ENCODE peak calls at places on chromosomes 12 and 14, in six cellular contexts. One of them, this sample, is unnamed.

GRCh38 chr14:72965249-72965648 is 39.0 kb downstream of the DCAF4 start:
- DNase-seq in IMR-90: peak
- DNase-seq in GM12864: no peak
- DNase-seq in fibroblast of lung: peak
- DNase-seq in ovary: no peak
- DNase-seq in right atrium auricular region: no peak
- DNase-seq in this sample: peak

GRCh38 chr14:59281613-59282012 is 93.1 kb downstream of the DAAM1 start:
- DNase-seq in GM12864: no peak
- DNase-seq in right atrium auricular region: no peak
- DNase-seq in IMR-90: peak
- DNase-seq in ovary: no peak
- DNase-seq in fibroblast of lung: peak
- DNase-seq in this sample: peak

GRCh38 chr12:76318773-76319594 is 29.2 kb downstream of the BBS10 start:
- DNase-seq in IMR-90: no peak
- DNase-seq in fibroblast of lung: no peak
- DNase-seq in right atrium auricular region: no peak
- DNase-seq in ovary: no peak
- DNase-seq in GM12864: no peak
- DNase-seq in this sample: no peak

GRCh38 chr14:74292061-74292460 is 10.7 kb downstream of the ABCD4 start:
- DNase-seq in IMR-90: no peak
- DNase-seq in ovary: no peak
- DNase-seq in right atrium auricular region: no peak
- DNase-seq in GM12864: no peak
- DNase-seq in fibroblast of lung: no peak
- DNase-seq in this sample: no peak

GRCh38 chr14:33967138-33967537 is 16.3 kb upstream of the EGLN3 start:
- DNase-seq in GM12864: no peak
- DNase-seq in fibroblast of lung: no peak
- DNase-seq in IMR-90: no peak
- DNase-seq in right atrium auricular region: no peak
- DNase-seq in ovary: no peak
- DNase-seq in this sample: no peak

GRCh38 chr14:38207830-38208815 is at the start of gene SSTR1:
- DNase-seq in ovary: no peak
- DNase-seq in GM12864: no peak
- DNase-seq in fibroblast of lung: peak
- DNase-seq in right atrium auricular region: no peak
- DNase-seq in IMR-90: no peak
- DNase-seq in this sample: peak

GRCh38 chr14:94598816-94599655 is 13.2 kb upstream of the SERPINA3 start:
- DNase-seq in GM12864: no peak
- DNase-seq in IMR-90: peak
- DNase-seq in right atrium auricular region: peak
- DNase-seq in fibroblast of lung: peak
- DNase-seq in ovary: peak
- DNase-seq in this sample: peak

GRCh38 chr12:54984602-54985376 is at the start of gene TESPA1:
- DNase-seq in IMR-90: no peak
- DNase-seq in ovary: peak
- DNase-seq in right atrium auricular region: peak
- DNase-seq in fibroblast of lung: no peak
- DNase-seq in GM12864: peak
- DNase-seq in this sample: peak

GRCh38 chr14:97477353-97477752 is 680.2 kb downstream of the VRK1 start:
- DNase-seq in IMR-90: no peak
- DNase-seq in right atrium auricular region: no peak
- DNase-seq in ovary: no peak
- DNase-seq in fibroblast of lung: no peak
- DNase-seq in GM12864: no peak
- DNase-seq in this sample: no peak

GRCh38 chr12:52389313-52390207 is 4.1 kb upstream of the KRT84 start:
- DNase-seq in fibroblast of lung: no peak
- DNase-seq in GM12864: no peak
- DNase-seq in IMR-90: no peak
- DNase-seq in ovary: no peak
- DNase-seq in right atrium auricular region: no peak
- DNase-seq in this sample: peak

GRCh38 chr14:22923746-22924145 is 4.8 kb upstream of the RBM23 start:
- DNase-seq in ovary: no peak
- DNase-seq in fibroblast of lung: no peak
- DNase-seq in right atrium auricular region: no peak
- DNase-seq in GM12864: no peak
- DNase-seq in IMR-90: no peak
- DNase-seq in this sample: no peak

GRCh38 chr12:109775172-109775881 is 57.9 kb downstream of the TRPV4 start:
- DNase-seq in fibroblast of lung: peak
- DNase-seq in right atrium auricular region: peak
- DNase-seq in GM12864: no peak
- DNase-seq in ovary: peak
- DNase-seq in IMR-90: peak
- DNase-seq in this sample: peak

GRCh38 chr14:73662439-73663056 is 17.8 kb downstream of the DNAL1 start:
- DNase-seq in GM12864: no peak
- DNase-seq in fibroblast of lung: peak
- DNase-seq in right atrium auricular region: no peak
- DNase-seq in IMR-90: peak
- DNase-seq in ovary: no peak
- DNase-seq in this sample: peak

GRCh38 chr14:90797451-90797850 is 18.8 kb downstream of the TTC7B start:
- DNase-seq in right atrium auricular region: no peak
- DNase-seq in fibroblast of lung: no peak
- DNase-seq in ovary: no peak
- DNase-seq in IMR-90: no peak
- DNase-seq in GM12864: no peak
- DNase-seq in this sample: peak

GRCh38 chr12:111846016-111846415 is 4.0 kb downstream of the MAPKAPK5 start:
- DNase-seq in GM12864: no peak
- DNase-seq in IMR-90: no peak
- DNase-seq in right atrium auricular region: no peak
- DNase-seq in fibroblast of lung: no peak
- DNase-seq in ovary: no peak
- DNase-seq in this sample: peak

GRCh38 chr14:75132374-75133086 is 5.7 kb upstream of the NEK9 start:
- DNase-seq in GM12864: peak
- DNase-seq in fibroblast of lung: peak
- DNase-seq in IMR-90: peak
- DNase-seq in right atrium auricular region: no peak
- DNase-seq in ovary: no peak
- DNase-seq in this sample: peak

GRCh38 chr12:124992874-124993567 is 424 bp upstream of the BRI3BP start:
- DNase-seq in GM12864: peak
- DNase-seq in right atrium auricular region: no peak
- DNase-seq in fibroblast of lung: peak
- DNase-seq in ovary: no peak
- DNase-seq in IMR-90: peak
- DNase-seq in this sample: peak

GRCh38 chr12:47709277-47710048 is 3.6 kb upstream of the RPAP3 start:
- DNase-seq in right atrium auricular region: no peak
- DNase-seq in GM12864: no peak
- DNase-seq in fibroblast of lung: no peak
- DNase-seq in IMR-90: peak
- DNase-seq in ovary: no peak
- DNase-seq in this sample: no peak

GRCh38 chr14:105247026-105247425 is 1.3 kb upstream of the BTBD6 start:
- DNase-seq in GM12864: no peak
- DNase-seq in fibroblast of lung: no peak
- DNase-seq in IMR-90: no peak
- DNase-seq in ovary: no peak
- DNase-seq in right atrium auricular region: no peak
- DNase-seq in this sample: no peak

GRCh38 chr14:97273540-97273939 is 476.4 kb downstream of the VRK1 start:
- DNase-seq in right atrium auricular region: no peak
- DNase-seq in IMR-90: no peak
- DNase-seq in ovary: no peak
- DNase-seq in fibroblast of lung: no peak
- DNase-seq in GM12864: no peak
- DNase-seq in this sample: no peak

GRCh38 chr14:61213930-61214329 is 67.2 kb downstream of the TMEM30B start:
- DNase-seq in IMR-90: peak
- DNase-seq in GM12864: no peak
- DNase-seq in fibroblast of lung: no peak
- DNase-seq in ovary: no peak
- DNase-seq in right atrium auricular region: no peak
- DNase-seq in this sample: no peak

GRCh38 chr14:61215222-61216010 is 65.7 kb downstream of the TMEM30B start:
- DNase-seq in fibroblast of lung: peak
- DNase-seq in right atrium auricular region: no peak
- DNase-seq in GM12864: no peak
- DNase-seq in ovary: no peak
- DNase-seq in IMR-90: peak
- DNase-seq in this sample: peak

GRCh38 chr14:61213116-61213720 is 67.9 kb downstream of the TMEM30B start:
- DNase-seq in IMR-90: peak
- DNase-seq in ovary: no peak
- DNase-seq in GM12864: no peak
- DNase-seq in right atrium auricular region: no peak
- DNase-seq in fibroblast of lung: peak
- DNase-seq in this sample: peak

GRCh38 chr14:61211476-61212262 is 69.5 kb downstream of the TMEM30B start:
- DNase-seq in ovary: no peak
- DNase-seq in right atrium auricular region: no peak
- DNase-seq in GM12864: no peak
- DNase-seq in IMR-90: no peak
- DNase-seq in fibroblast of lung: no peak
- DNase-seq in this sample: no peak

GRCh38 chr14:61212546-61212945 is 68.6 kb downstream of the TMEM30B start:
- DNase-seq in fibroblast of lung: no peak
- DNase-seq in GM12864: no peak
- DNase-seq in IMR-90: no peak
- DNase-seq in right atrium auricular region: no peak
- DNase-seq in ovary: no peak
- DNase-seq in this sample: no peak
- H3K4me3 ChIP-seq in fibroblast of lung: no peak
- H3K4me3 ChIP-seq in GM12864: no peak
- H3K4me3 ChIP-seq in IMR-90: no peak
- H3K4me3 ChIP-seq in right atrium auricular region: no peak
- H3K4me3 ChIP-seq in ovary: no peak
- H3K4me3 ChIP-seq in this sample: no peak

DNA sequence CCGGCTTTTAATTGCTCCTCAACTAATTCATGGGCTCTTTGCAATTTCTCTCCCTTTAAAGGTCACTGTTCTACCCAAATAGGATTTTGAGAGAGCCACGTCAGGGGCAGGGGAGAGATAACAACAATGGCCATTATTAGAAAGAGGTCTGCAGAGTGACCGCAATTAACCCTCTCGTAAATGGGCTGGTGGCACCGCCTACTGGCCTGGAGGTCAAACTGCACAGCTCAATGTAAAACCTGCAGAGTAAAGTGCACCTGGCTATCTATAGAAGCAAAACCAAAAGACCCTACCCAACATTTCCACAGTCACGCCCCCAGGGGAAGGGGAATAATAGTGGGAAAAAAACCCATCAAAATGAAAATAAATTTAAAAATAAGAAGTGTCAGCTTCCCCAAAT is 21.6 kb upstream of the CLEC4E start:
- DNase-seq in GM12864: no peak
- DNase-seq in ovary: no peak
- DNase-seq in fibroblast of lung: no peak
- DNase-seq in IMR-90: no peak
- DNase-seq in right atrium auricular region: no peak
- DNase-seq in this sample: no peak
- TF ChIP-seq CTCF in GM12864: peak
- TF ChIP-seq CTCF in ovary: no peak
- TF ChIP-seq CTCF in fibroblast of lung: peak
- TF ChIP-seq CTCF in IMR-90: no peak
- TF ChIP-seq CTCF in right atrium auricular region: no peak
- TF ChIP-seq CTCF in this sample: no peak

GRCh38 chr12:51320695-51321320 is 3.2 kb downstream of the BIN2 start:
- DNase-seq in ovary: no peak
- DNase-seq in right atrium auricular region: no peak
- DNase-seq in GM12864: no peak
- DNase-seq in IMR-90: peak
- DNase-seq in fibroblast of lung: no peak
- DNase-seq in this sample: peak

GRCh38 chr12:51323317-51323960 is 535 bp downstream of the BIN2 start:
- DNase-seq in right atrium auricular region: no peak
- DNase-seq in IMR-90: no peak
- DNase-seq in ovary: no peak
- DNase-seq in GM12864: no peak
- DNase-seq in fibroblast of lung: no peak
- DNase-seq in this sample: no peak

GRCh38 chr12:51323966-51324895 is at the start of gene BIN2:
- DNase-seq in right atrium auricular region: no peak
- DNase-seq in GM12864: no peak
- DNase-seq in fibroblast of lung: no peak
- DNase-seq in IMR-90: no peak
- DNase-seq in ovary: no peak
- DNase-seq in this sample: no peak

GRCh38 chr12:51321882-51322281 is 2.1 kb downstream of the BIN2 start:
- DNase-seq in fibroblast of lung: no peak
- DNase-seq in ovary: no peak
- DNase-seq in IMR-90: no peak
- DNase-seq in right atrium auricular region: no peak
- DNase-seq in GM12864: no peak
- DNase-seq in this sample: no peak

DNA sequence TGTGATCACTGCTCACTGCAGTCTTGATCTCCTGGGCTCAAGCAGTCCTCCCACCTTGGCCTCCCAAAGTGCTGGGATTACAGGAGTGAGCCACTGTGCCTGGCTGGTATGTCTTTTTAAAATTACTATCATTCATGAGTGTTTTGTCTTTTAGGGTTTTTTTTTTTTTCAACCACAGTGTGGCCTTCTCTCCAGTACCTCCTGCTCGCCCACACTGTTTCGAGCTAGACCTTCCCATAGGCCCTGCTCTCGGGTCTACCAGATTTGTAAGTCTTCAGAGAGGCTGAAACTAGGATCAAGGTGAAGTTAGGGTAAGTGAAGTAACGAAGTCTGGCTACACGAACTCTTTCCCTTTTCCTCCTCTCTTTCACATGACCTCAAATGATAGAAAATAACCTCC is 1.5 kb downstream of the BIN2 start:
- DNase-seq in right atrium auricular region: no peak
- DNase-seq in fibroblast of lung: no peak
- DNase-seq in GM12864: peak
- DNase-seq in ovary: no peak
- DNase-seq in IMR-90: no peak
- DNase-seq in this sample: no peak
- H3K4me3 ChIP-seq in right atrium auricular region: no peak
- H3K4me3 ChIP-seq in fibroblast of lung: no peak
- H3K4me3 ChIP-seq in GM12864: peak
- H3K4me3 ChIP-seq in ovary: no peak
- H3K4me3 ChIP-seq in IMR-90: no peak
- H3K4me3 ChIP-seq in this sample: no peak

DNA sequence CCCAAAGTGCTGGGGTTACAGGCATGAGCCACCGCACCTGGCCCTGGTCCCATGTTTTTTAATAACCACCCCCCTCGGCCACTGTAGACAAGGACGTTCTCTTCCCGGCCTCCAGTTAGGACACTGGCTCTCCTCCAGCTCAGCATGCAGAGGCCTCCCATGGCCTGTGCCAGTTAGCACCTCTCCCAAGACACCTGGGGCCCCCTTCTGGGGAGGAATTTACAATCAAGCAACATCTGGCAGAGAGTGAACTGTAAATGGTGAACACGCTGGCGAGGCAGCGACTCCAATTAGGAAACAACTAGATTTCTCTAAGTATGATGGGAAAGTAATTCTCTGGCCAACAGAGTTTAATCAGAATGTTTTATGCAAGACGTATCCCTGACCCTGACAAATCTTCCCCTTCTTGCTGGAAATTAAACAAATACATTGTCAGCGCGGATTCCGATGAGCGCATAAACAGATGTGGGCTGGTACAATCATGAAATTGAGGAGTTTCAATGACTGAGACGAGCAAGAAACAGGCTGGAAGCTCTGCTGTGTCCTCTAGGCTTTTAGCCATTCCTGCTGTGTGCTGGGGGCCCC is 61.8 kb upstream of the DLK1 start:
- DNase-seq in GM12864: no peak
- DNase-seq in IMR-90: peak
- DNase-seq in fibroblast of lung: peak
- DNase-seq in ovary: peak
- DNase-seq in right atrium auricular region: no peak
- DNase-seq in this sample: no peak
- TF ChIP-seq CTCF in GM12864: no peak
- TF ChIP-seq CTCF in IMR-90: no peak
- TF ChIP-seq CTCF in fibroblast of lung: no peak
- TF ChIP-seq CTCF in ovary: no peak
- TF ChIP-seq CTCF in right atrium auricular region: no peak
- TF ChIP-seq CTCF in this sample: no peak

This sample was measured in cardiac fibroblast.